ENCODE peak calls at places on chromosomes 3 and 15, in ten cellular contexts. One of them, this sample, is unnamed.

GRCh38 chr15:54206586-54207321 is 228.5 kb downstream of the UNC13C start:
- DNase-seq in choroid plexus epithelial cell: no peak
- DNase-seq in psoas muscle: no peak
- DNase-seq in testis: no peak
- DNase-seq in A549: no peak
- DNase-seq in neural progenitor cell: no peak
- DNase-seq in cardiac muscle cell: no peak
- DNase-seq in transverse colon: no peak
- DNase-seq in mesenchymal stem cell: no peak
- DNase-seq in SJCRH30: no peak
- DNase-seq in this sample: no peak

GRCh38 chr3:123629747-123630047 is 44.8 kb upstream of the HACD2 start:
- DNase-seq in choroid plexus epithelial cell: no peak
- DNase-seq in psoas muscle: no peak
- DNase-seq in testis: no peak
- DNase-seq in A549: no peak
- DNase-seq in neural progenitor cell: no peak
- DNase-seq in cardiac muscle cell: no peak
- DNase-seq in transverse colon: no peak
- DNase-seq in mesenchymal stem cell: no peak
- DNase-seq in SJCRH30: no peak
- DNase-seq in this sample: no peak

GRCh38 chr3:68931406-68932149 is 769 bp downstream of the TAFA4 start:
- DNase-seq in choroid plexus epithelial cell: no peak
- DNase-seq in psoas muscle: no peak
- DNase-seq in testis: no peak
- DNase-seq in A549: no peak
- DNase-seq in neural progenitor cell: peak
- DNase-seq in cardiac muscle cell: no peak
- DNase-seq in transverse colon: no peak
- DNase-seq in mesenchymal stem cell: no peak
- DNase-seq in SJCRH30: no peak
- DNase-seq in this sample: no peak

GRCh38 chr3:53198256-53198977 is 37.4 kb downstream of the PRKCD start:
- DNase-seq in choroid plexus epithelial cell: no peak
- DNase-seq in psoas muscle: no peak
- DNase-seq in testis: no peak
- DNase-seq in A549: no peak
- DNase-seq in neural progenitor cell: peak
- DNase-seq in cardiac muscle cell: no peak
- DNase-seq in transverse colon: no peak
- DNase-seq in mesenchymal stem cell: no peak
- DNase-seq in SJCRH30: no peak
- DNase-seq in this sample: no peak

GRCh38 chr15:96331942-96332853 is 1.7 kb downstream of the NR2F2 start:
- DNase-seq in choroid plexus epithelial cell: peak
- DNase-seq in psoas muscle: peak
- DNase-seq in testis: no peak
- DNase-seq in A549: no peak
- DNase-seq in neural progenitor cell: peak
- DNase-seq in cardiac muscle cell: peak
- DNase-seq in transverse colon: peak
- DNase-seq in mesenchymal stem cell: peak
- DNase-seq in SJCRH30: peak
- DNase-seq in this sample: peak

GRCh38 chr3:182816181-182816580 is 22.9 kb downstream of the ATP11B start:
- DNase-seq in choroid plexus epithelial cell: no peak
- DNase-seq in psoas muscle: no peak
- DNase-seq in testis: no peak
- DNase-seq in A549: no peak
- DNase-seq in neural progenitor cell: no peak
- DNase-seq in cardiac muscle cell: no peak
- DNase-seq in transverse colon: no peak
- DNase-seq in mesenchymal stem cell: no peak
- DNase-seq in SJCRH30: no peak
- DNase-seq in this sample: no peak

GRCh38 chr15:88664151-88664778 is 25.4 kb downstream of the ISG20 start:
- DNase-seq in choroid plexus epithelial cell: peak
- DNase-seq in psoas muscle: no peak
- DNase-seq in testis: peak
- DNase-seq in A549: no peak
- DNase-seq in neural progenitor cell: no peak
- DNase-seq in cardiac muscle cell: peak
- DNase-seq in transverse colon: no peak
- DNase-seq in mesenchymal stem cell: no peak
- DNase-seq in SJCRH30: peak
- DNase-seq in this sample: no peak

GRCh38 chr3:861721-862120 is 231.1 kb upstream of the CNTN6 start:
- DNase-seq in choroid plexus epithelial cell: no peak
- DNase-seq in psoas muscle: no peak
- DNase-seq in testis: no peak
- DNase-seq in A549: no peak
- DNase-seq in neural progenitor cell: no peak
- DNase-seq in cardiac muscle cell: no peak
- DNase-seq in transverse colon: no peak
- DNase-seq in mesenchymal stem cell: no peak
- DNase-seq in SJCRH30: no peak
- DNase-seq in this sample: no peak

GRCh38 chr3:25582242-25582641 is 82.5 kb downstream of the TOP2B start:
- DNase-seq in choroid plexus epithelial cell: peak
- DNase-seq in psoas muscle: no peak
- DNase-seq in testis: no peak
- DNase-seq in A549: peak
- DNase-seq in neural progenitor cell: no peak
- DNase-seq in cardiac muscle cell: peak
- DNase-seq in transverse colon: no peak
- DNase-seq in mesenchymal stem cell: peak
- DNase-seq in SJCRH30: peak
- DNase-seq in this sample: no peak

GRCh38 chr15:26222781-26223180 is 359.7 kb upstream of the ATP10A start:
- DNase-seq in choroid plexus epithelial cell: no peak
- DNase-seq in psoas muscle: no peak
- DNase-seq in testis: no peak
- DNase-seq in A549: no peak
- DNase-seq in neural progenitor cell: no peak
- DNase-seq in cardiac muscle cell: no peak
- DNase-seq in transverse colon: no peak
- DNase-seq in mesenchymal stem cell: no peak
- DNase-seq in SJCRH30: no peak
- DNase-seq in this sample: no peak

GRCh38 chr3:56916697-56917336 is 115.1 kb upstream of the ARHGEF3 start:
- DNase-seq in choroid plexus epithelial cell: no peak
- DNase-seq in psoas muscle: no peak
- DNase-seq in testis: no peak
- DNase-seq in A549: no peak
- DNase-seq in neural progenitor cell: no peak
- DNase-seq in cardiac muscle cell: no peak
- DNase-seq in transverse colon: no peak
- DNase-seq in mesenchymal stem cell: no peak
- DNase-seq in SJCRH30: no peak
- DNase-seq in this sample: no peak
- H3K4me3 ChIP-seq in choroid plexus epithelial cell: no peak
- H3K4me3 ChIP-seq in psoas muscle: peak
- H3K4me3 ChIP-seq in testis: no peak
- H3K4me3 ChIP-seq in A549: no peak
- H3K4me3 ChIP-seq in neural progenitor cell: no peak
- H3K4me3 ChIP-seq in cardiac muscle cell: no peak
- H3K4me3 ChIP-seq in transverse colon: no peak
- H3K4me3 ChIP-seq in mesenchymal stem cell: no peak
- H3K4me3 ChIP-seq in SJCRH30: no peak
- H3K4me3 ChIP-seq in this sample: no peak

GRCh38 chr3:12986521-12986920 is 86.7 kb downstream of the IQSEC1 start:
- DNase-seq in choroid plexus epithelial cell: no peak
- DNase-seq in psoas muscle: peak
- DNase-seq in testis: no peak
- DNase-seq in A549: no peak
- DNase-seq in neural progenitor cell: no peak
- DNase-seq in cardiac muscle cell: no peak
- DNase-seq in transverse colon: peak
- DNase-seq in mesenchymal stem cell: no peak
- DNase-seq in SJCRH30: no peak
- DNase-seq in this sample: no peak

GRCh38 chr3:12986986-12987385 is 86.2 kb downstream of the IQSEC1 start:
- DNase-seq in choroid plexus epithelial cell: no peak
- DNase-seq in psoas muscle: peak
- DNase-seq in testis: no peak
- DNase-seq in A549: no peak
- DNase-seq in neural progenitor cell: peak
- DNase-seq in cardiac muscle cell: no peak
- DNase-seq in transverse colon: no peak
- DNase-seq in mesenchymal stem cell: no peak
- DNase-seq in SJCRH30: peak
- DNase-seq in this sample: no peak

GRCh38 chr3:12985148-12985547 is 88.1 kb downstream of the IQSEC1 start:
- DNase-seq in choroid plexus epithelial cell: no peak
- DNase-seq in psoas muscle: peak
- DNase-seq in testis: no peak
- DNase-seq in A549: no peak
- DNase-seq in neural progenitor cell: no peak
- DNase-seq in cardiac muscle cell: no peak
- DNase-seq in transverse colon: no peak
- DNase-seq in mesenchymal stem cell: no peak
- DNase-seq in SJCRH30: no peak
- DNase-seq in this sample: no peak

GRCh38 chr3:12987602-12988001 is 85.6 kb downstream of the IQSEC1 start:
- DNase-seq in choroid plexus epithelial cell: no peak
- DNase-seq in psoas muscle: no peak
- DNase-seq in testis: no peak
- DNase-seq in A549: no peak
- DNase-seq in neural progenitor cell: no peak
- DNase-seq in cardiac muscle cell: no peak
- DNase-seq in transverse colon: no peak
- DNase-seq in mesenchymal stem cell: no peak
- DNase-seq in SJCRH30: no peak
- DNase-seq in this sample: no peak

GRCh38 chr3:12986031-12986430 is 87.2 kb downstream of the IQSEC1 start:
- DNase-seq in choroid plexus epithelial cell: no peak
- DNase-seq in psoas muscle: peak
- DNase-seq in testis: no peak
- DNase-seq in A549: no peak
- DNase-seq in neural progenitor cell: no peak
- DNase-seq in cardiac muscle cell: no peak
- DNase-seq in transverse colon: no peak
- DNase-seq in mesenchymal stem cell: no peak
- DNase-seq in SJCRH30: no peak
- DNase-seq in this sample: no peak
- H3K4me3 ChIP-seq in choroid plexus epithelial cell: no peak
- H3K4me3 ChIP-seq in psoas muscle: no peak
- H3K4me3 ChIP-seq in testis: no peak
- H3K4me3 ChIP-seq in A549: no peak
- H3K4me3 ChIP-seq in neural progenitor cell: no peak
- H3K4me3 ChIP-seq in cardiac muscle cell: no peak
- H3K4me3 ChIP-seq in transverse colon: no peak
- H3K4me3 ChIP-seq in mesenchymal stem cell: no peak
- H3K4me3 ChIP-seq in SJCRH30: no peak
- H3K4me3 ChIP-seq in this sample: no peak

GRCh38 chr3:50358927-50359759 is at the start of gene TMEM115:
- DNase-seq in choroid plexus epithelial cell: peak
- DNase-seq in psoas muscle: peak
- DNase-seq in testis: peak
- DNase-seq in A549: peak
- DNase-seq in neural progenitor cell: peak
- DNase-seq in cardiac muscle cell: peak
- DNase-seq in transverse colon: peak
- DNase-seq in mesenchymal stem cell: peak
- DNase-seq in SJCRH30: peak
- DNase-seq in this sample: peak

GRCh38 chr3:50358355-50358926 is 880 bp downstream of the TMEM115 start:
- DNase-seq in choroid plexus epithelial cell: no peak
- DNase-seq in psoas muscle: no peak
- DNase-seq in testis: no peak
- DNase-seq in A549: no peak
- DNase-seq in neural progenitor cell: no peak
- DNase-seq in cardiac muscle cell: no peak
- DNase-seq in transverse colon: no peak
- DNase-seq in mesenchymal stem cell: no peak
- DNase-seq in SJCRH30: no peak
- DNase-seq in this sample: no peak

GRCh38 chr3:50355829-50356552 is 3.3 kb downstream of the TMEM115 start:
- DNase-seq in choroid plexus epithelial cell: no peak
- DNase-seq in psoas muscle: no peak
- DNase-seq in testis: no peak
- DNase-seq in A549: no peak
- DNase-seq in neural progenitor cell: no peak
- DNase-seq in cardiac muscle cell: no peak
- DNase-seq in transverse colon: no peak
- DNase-seq in mesenchymal stem cell: no peak
- DNase-seq in SJCRH30: no peak
- DNase-seq in this sample: peak

GRCh38 chr3:50356553-50356952 is 2.8 kb downstream of the TMEM115 start:
- DNase-seq in choroid plexus epithelial cell: no peak
- DNase-seq in psoas muscle: peak
- DNase-seq in testis: no peak
- DNase-seq in A549: no peak
- DNase-seq in neural progenitor cell: no peak
- DNase-seq in cardiac muscle cell: peak
- DNase-seq in transverse colon: peak
- DNase-seq in mesenchymal stem cell: no peak
- DNase-seq in SJCRH30: no peak
- DNase-seq in this sample: no peak

GRCh38 chr3:50359760-50360110 is 414 bp upstream of the TMEM115 start:
- DNase-seq in choroid plexus epithelial cell: no peak
- DNase-seq in psoas muscle: no peak
- DNase-seq in testis: no peak
- DNase-seq in A549: no peak
- DNase-seq in neural progenitor cell: no peak
- DNase-seq in cardiac muscle cell: no peak
- DNase-seq in transverse colon: no peak
- DNase-seq in mesenchymal stem cell: no peak
- DNase-seq in SJCRH30: no peak
- DNase-seq in this sample: no peak
- H3K4me3 ChIP-seq in choroid plexus epithelial cell: peak
- H3K4me3 ChIP-seq in psoas muscle: peak
- H3K4me3 ChIP-seq in testis: peak
- H3K4me3 ChIP-seq in A549: no peak
- H3K4me3 ChIP-seq in neural progenitor cell: peak
- H3K4me3 ChIP-seq in cardiac muscle cell: no peak
- H3K4me3 ChIP-seq in transverse colon: no peak
- H3K4me3 ChIP-seq in mesenchymal stem cell: no peak
- H3K4me3 ChIP-seq in SJCRH30: peak
- H3K4me3 ChIP-seq in this sample: peak

DNA sequence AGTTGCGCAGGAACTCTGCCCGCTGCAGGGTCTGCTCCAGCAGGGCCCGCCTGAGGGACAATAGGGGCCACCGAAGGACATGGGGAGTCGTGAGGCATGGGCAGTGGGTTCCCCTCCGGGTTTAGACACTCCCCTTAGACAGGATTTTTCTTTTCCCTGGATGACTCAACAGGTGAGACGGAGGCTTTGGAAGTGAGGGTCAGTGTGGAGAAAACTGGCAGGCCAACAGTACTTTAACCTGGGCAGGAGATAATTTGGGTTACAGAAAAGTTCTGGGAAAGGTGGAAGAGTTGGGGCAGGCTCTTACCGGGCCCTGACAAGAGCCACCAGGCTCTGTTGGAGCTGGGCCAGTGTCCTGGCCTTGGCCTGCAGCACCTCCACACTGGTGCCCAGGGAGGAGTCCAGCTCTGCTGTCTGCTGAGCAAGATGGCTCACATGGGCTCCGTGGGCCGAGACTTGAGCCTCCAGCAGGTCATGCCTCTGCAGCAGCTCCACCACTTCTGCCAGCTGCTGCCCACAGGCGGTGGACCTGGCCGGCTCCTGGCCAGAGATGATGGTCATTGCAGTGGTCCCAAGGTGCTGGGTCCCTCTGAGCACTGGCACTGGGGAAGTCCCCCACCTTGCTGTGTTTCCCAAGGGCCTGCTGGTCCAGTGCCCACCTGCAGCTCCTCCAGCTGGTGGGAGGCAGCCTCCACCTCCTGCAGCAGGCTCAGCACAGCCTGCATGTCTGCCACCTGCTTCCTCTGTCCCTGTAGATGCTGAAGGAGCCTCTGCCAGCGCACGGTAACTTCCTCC is 11.0 kb downstream of the SPTBN5 start:
- DNase-seq in choroid plexus epithelial cell: no peak
- DNase-seq in psoas muscle: no peak
- DNase-seq in testis: peak
- DNase-seq in A549: no peak
- DNase-seq in neural progenitor cell: no peak
- DNase-seq in cardiac muscle cell: no peak
- DNase-seq in transverse colon: no peak
- DNase-seq in mesenchymal stem cell: no peak
- DNase-seq in SJCRH30: no peak
- DNase-seq in this sample: no peak
- H3K4me3 ChIP-seq in choroid plexus epithelial cell: no peak
- H3K4me3 ChIP-seq in psoas muscle: peak
- H3K4me3 ChIP-seq in testis: peak
- H3K4me3 ChIP-seq in A549: no peak
- H3K4me3 ChIP-seq in neural progenitor cell: peak
- H3K4me3 ChIP-seq in cardiac muscle cell: no peak
- H3K4me3 ChIP-seq in transverse colon: no peak
- H3K4me3 ChIP-seq in mesenchymal stem cell: no peak
- H3K4me3 ChIP-seq in SJCRH30: no peak
- H3K4me3 ChIP-seq in this sample: no peak